ENCODE peak calls at places on chromosomes 5 and 9, in four cellular contexts. P is body of pancreas; Q is HCT116; T is CD4-positive, alpha-beta memory T cell. U is an unnamed sample. For H3K4me1, the result is how much of the 10 kb centered on the place peaks cover.

GRCh38 chr9:121686930-121687541 is 35.6 kb downstream of the DAB2IP start:
- DNase-seq in P (peak), Q (peak), T (peak), U (peak)

GRCh38 chr5:109857405-109858031 is 167.8 kb downstream of the MAN2A1 start:
- DNase-seq in P (peak), Q (no peak), T (peak), U (no peak)

GRCh38 chr9:87167616-87168015 is 220.3 kb upstream of the GAS1 start:
- DNase-seq in P (no peak), Q (no peak), T (no peak), U (no peak)

GRCh38 chr5:10331341-10331796 is 22.1 kb upstream of the MARCHF6 start:
- DNase-seq in P (peak), Q (no peak), T (no peak), U (peak)

GRCh38 chr5:167339205-167339604 is 952.2 kb upstream of the WWC1 start:
- DNase-seq in P (no peak), Q (no peak), T (no peak), U (no peak)

GRCh38 chr5:43017438-43017820 is 22.7 kb downstream of the ANXA2R start:
- DNase-seq in P (peak), Q (no peak), T (no peak), U (peak)

GRCh38 chr9:105007143-105007542 is 79.2 kb upstream of the ABCA1 start:
- DNase-seq in P (peak), Q (no peak), T (no peak), U (no peak)

GRCh38 chr9:84140535-84141101 is 160.0 kb downstream of the RMI1 start:
- DNase-seq in P (no peak), Q (no peak), T (peak), U (peak)

GRCh38 chr5:113520429-113520828 is 6.9 kb downstream of the YTHDC2 start:
- DNase-seq in P (no peak), Q (no peak), T (no peak), U (no peak)

GRCh38 chr5:108681079-108681921 is 66.4 kb upstream of the FER start:
- DNase-seq in P (peak), Q (peak), T (peak), U (peak)

GRCh38 chr9:93206576-93207155 is 22.7 kb downstream of the WNK2 start:
- DNase-seq in P (no peak), Q (no peak), T (no peak), U (no peak)

GRCh38 chr9:36037580-36038169 is 962 bp downstream of the RECK start:
- DNase-seq in P (no peak), Q (no peak), T (peak), U (no peak)

GRCh38 chr9:36862206-36863145 is 171.6 kb downstream of the PAX5 start:
- DNase-seq in P (peak), Q (peak), T (no peak), U (peak)

GRCh38 chr5:16812911-16813310 is 123.2 kb downstream of the MYO10 start:
- DNase-seq in P (peak), Q (no peak), T (no peak), U (peak)

GRCh38 chr5:171528865-171529264 is 109.4 kb downstream of the FGF18 start:
- DNase-seq in P (no peak), Q (no peak), T (no peak), U (no peak)
- H3K4me1 ChIP-seq in P (under half), Q (under half), T (under half), U (under half)

GRCh38 chr5:143220748-143221211 is 182.7 kb downstream of the NR3C1 start:
- DNase-seq in P (no peak), Q (no peak), T (no peak), U (no peak)

GRCh38 chr5:143219696-143220095 is 183.8 kb downstream of the NR3C1 start:
- DNase-seq in P (no peak), Q (no peak), T (no peak), U (no peak)

GRCh38 chr5:143217804-143218160 is 185.7 kb downstream of the NR3C1 start:
- DNase-seq in P (no peak), Q (no peak), T (no peak), U (no peak)

GRCh38 chr5:143217065-143217803 is 186.3 kb downstream of the NR3C1 start:
- DNase-seq in P (no peak), Q (no peak), T (no peak), U (peak)

GRCh38 chr5:143218563-143219170 is 184.8 kb downstream of the NR3C1 start:
- DNase-seq in P (no peak), Q (no peak), T (no peak), U (peak)
- H3K27ac ChIP-seq in P (no peak), Q (no peak), T (no peak), U (no peak)

GRCh38 chr5:76495870-76496269 is 92.8 kb downstream of the IQGAP2 start:
- DNase-seq in P (no peak), Q (no peak), T (no peak), U (no peak)
- H3K4me1 ChIP-seq in P (under half), Q (under half), T (under half), U (under half)

DNA sequence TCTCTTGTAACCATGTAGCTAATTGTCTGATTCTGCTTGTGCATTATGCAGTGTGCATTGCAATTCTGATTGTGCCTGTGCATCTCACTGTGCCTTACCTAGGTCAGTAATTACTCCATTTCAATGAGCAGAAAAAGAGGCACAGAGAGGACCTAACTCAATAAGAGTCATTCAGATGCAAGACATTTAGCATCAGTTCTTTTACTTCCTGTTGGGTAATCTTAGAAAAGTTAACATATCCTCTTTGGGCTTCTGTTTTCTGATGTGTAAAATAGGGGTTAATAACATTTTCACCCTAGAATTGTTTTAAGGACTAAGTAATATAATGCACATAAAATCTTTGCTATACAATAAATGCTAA is 7.0 kb upstream of the DCTN4 start:
- DNase-seq in P (no peak), Q (no peak), T (no peak), U (no peak)
- H3K27ac ChIP-seq in P (no peak), Q (no peak), T (no peak), U (no peak)

GRCh38 chr5:135491552-135492318 is 39.6 kb upstream of the TIFAB start:
- DNase-seq in P (peak), Q (no peak), T (no peak), U (peak)

GRCh38 chr5:135489466-135490244 is 37.5 kb upstream of the TIFAB start:
- DNase-seq in P (no peak), Q (no peak), T (no peak), U (no peak)

GRCh38 chr5:135491038-135491551 is 38.9 kb upstream of the TIFAB start:
- DNase-seq in P (no peak), Q (no peak), T (no peak), U (no peak)

GRCh38 chr5:135488727-135489465 is 36.7 kb upstream of the TIFAB start:
- DNase-seq in P (no peak), Q (peak), T (no peak), U (no peak)

DNA sequence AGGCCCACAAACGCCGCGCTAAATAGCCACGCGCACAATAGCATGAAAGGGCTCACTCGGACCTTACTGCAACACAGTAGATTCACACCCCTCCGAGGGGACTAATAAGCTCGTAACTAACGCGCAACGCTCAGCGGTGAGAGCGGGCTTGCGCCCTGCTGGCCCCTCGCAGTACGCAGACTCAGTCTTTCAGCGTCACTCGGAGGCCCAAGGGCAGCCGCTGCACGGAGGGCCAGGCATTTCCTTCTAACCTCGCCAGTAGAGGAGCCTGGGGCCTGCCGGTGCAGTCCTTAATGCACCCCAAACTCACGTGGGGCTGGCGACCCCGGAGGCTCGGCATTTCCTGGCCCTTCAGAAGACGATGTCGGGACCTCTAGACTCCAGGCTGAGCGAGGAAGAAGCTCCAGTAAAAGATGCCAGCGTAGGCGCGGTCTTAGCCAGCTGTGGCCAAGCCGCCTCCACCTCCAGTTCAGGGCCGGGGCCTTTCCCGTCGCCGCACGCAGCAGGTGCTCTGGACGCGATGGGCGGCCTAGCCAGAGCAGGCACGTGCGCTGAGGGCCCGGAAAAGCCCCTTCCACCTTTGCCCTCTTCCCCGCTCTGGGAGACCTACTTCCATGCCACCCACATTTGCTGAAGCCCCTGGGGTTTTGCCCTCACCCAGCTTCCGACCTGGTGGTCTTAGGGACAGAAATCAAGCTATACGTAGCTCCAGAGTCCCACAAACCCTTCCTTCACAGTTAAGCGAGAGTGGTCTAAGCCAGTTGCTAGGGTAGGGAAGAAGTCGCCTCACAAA is 38.3 kb upstream of the TIFAB start:
- DNase-seq in P (no peak), Q (no peak), T (no peak), U (no peak)
- H3K4me1 ChIP-seq in P (under half), Q (under half), T (under half), U (under half)

GRCh38 chr9:91711755-91712591 is 238.1 kb downstream of the ROR2 start:
- DNase-seq in P (peak), Q (no peak), T (peak), U (peak)

GRCh38 chr9:91716239-91716638 is 233.8 kb downstream of the ROR2 start:
- DNase-seq in P (no peak), Q (no peak), T (no peak), U (no peak)

GRCh38 chr9:91712811-91713210 is 237.2 kb downstream of the ROR2 start:
- DNase-seq in P (no peak), Q (no peak), T (no peak), U (no peak)

GRCh38 chr9:91714874-91715615 is 235.0 kb downstream of the ROR2 start:
- DNase-seq in P (no peak), Q (no peak), T (no peak), U (no peak)

DNA sequence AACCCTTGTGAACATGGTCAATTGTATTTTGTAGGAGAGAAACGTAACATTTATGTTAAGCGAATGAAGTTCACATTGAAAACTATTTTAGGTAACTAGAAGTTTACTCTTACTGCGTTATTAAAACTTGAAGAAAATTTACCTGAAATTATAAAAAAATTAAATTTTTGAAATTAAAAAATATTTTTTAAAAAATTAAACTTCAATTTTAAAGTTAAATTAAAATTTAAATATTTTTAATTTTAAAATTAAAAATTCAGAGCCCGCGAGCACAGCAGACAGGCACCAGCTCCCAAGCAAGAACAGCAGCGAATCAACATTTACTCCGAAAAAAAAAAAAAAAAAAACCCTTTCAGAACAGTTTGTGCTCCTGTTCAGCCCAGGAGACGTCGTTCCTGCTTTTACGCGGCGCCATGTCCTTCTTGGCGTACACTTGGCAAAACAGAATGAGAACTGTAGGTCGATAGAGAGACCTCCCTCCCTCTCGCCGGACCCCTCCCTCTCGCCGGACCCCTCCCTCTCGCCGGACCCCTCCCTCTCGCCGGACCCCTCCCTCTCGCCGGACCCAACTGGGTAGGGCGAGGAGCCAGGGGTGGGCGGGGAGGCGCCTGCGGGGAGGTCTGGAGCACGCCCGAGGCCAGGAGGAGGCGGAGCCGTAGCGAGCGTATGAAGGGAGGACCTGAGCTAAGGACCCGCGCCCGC is 235.9 kb downstream of the ROR2 start:
- DNase-seq in P (peak), Q (peak), T (no peak), U (no peak)
- H3K27ac ChIP-seq in P (no peak), Q (no peak), T (no peak), U (no peak)

DNA sequence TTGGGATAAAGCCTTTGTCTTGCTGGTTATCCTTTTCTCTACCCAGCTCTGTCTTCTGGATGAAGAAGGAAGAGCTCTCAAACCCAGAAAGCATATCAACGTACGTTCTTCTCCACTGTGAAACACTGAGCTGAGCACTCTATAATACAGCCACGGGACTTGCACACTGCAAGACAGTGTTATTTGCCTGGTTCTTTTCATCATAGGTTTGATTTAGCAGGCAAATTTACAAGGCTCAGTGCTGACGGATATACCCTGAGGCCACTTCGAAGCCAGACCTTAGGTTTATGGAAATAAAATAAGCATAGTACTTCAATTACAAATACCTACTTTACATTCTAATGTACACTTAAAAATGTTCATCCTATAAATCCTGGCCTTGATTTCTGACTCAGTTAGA is 194.6 kb downstream of the DEPDC1B start:
- DNase-seq in P (no peak), Q (no peak), T (no peak), U (no peak)
- H3K4me1 ChIP-seq in P (under half), Q (under half), T (under half), U (under half)

U was measured in small intestine.